ENCODE peak calls at places on chromosomes 2 and 18, in seven cellular contexts. X, J, E, Y, B, S and L are unnamed samples.

GRCh38 chr18:111292-112014 is 46.9 kb upstream of the USP14 start:
- DNase-seq in X (peak; percentile 56), S (peak; percentile 48), B (peak; percentile 44), J (peak; percentile 79), Y (peak; percentile 15), E (peak; percentile 89), L (no peak)

GRCh38 chr2:24597181-24597870 is 106.3 kb downstream of the NCOA1 start:
- DNase-seq in E (no peak), X (peak; percentile 18), Y (no peak), S (no peak), B (no peak), J (no peak), L (no peak)

GRCh38 chr18:8091042-8091441 is 518.2 kb upstream of the RAB12 start:
- DNase-seq in X (peak; percentile 17), J (no peak), B (no peak), E (no peak), Y (no peak), S (no peak), L (no peak)

GRCh38 chr2:238947920-238948710 is 100.2 kb downstream of the TWIST2 start:
- DNase-seq in E (peak; percentile 43), X (peak; percentile 87), B (no peak), J (peak; percentile 79), Y (no peak), S (peak; percentile 13), L (peak; percentile 45)

GRCh38 chr2:239994086-239994485 is 31.1 kb downstream of the NDUFA10 start:
- DNase-seq in E (no peak), B (no peak), Y (no peak), S (no peak), X (no peak), J (no peak), L (no peak)

GRCh38 chr2:101329026-101329425 is 20.5 kb upstream of the RNF149 start:
- DNase-seq in Y (no peak), E (peak; percentile 75), X (no peak), J (no peak), B (no peak), S (no peak), L (no peak)

GRCh38 chr2:239814917-239815637 is 210.1 kb downstream of the NDUFA10 start:
- DNase-seq in S (no peak), B (no peak), Y (no peak), J (peak; percentile 31), X (peak; percentile 32), E (peak; percentile 54), L (no peak)

GRCh38 chr2:97654791-97655190 is 8.9 kb downstream of the COX5B start:
- DNase-seq in Y (no peak), E (no peak), S (no peak), J (no peak), X (no peak), B (no peak), L (no peak)

GRCh38 chr2:45275235-45275805 is 266.1 kb upstream of the SIX2 start:
- DNase-seq in E (no peak), S (no peak), J (no peak), X (peak; percentile 38), B (no peak), Y (no peak), L (no peak)

GRCh38 chr2:174176898-174177297 is 71.4 kb downstream of the OLA1 start:
- DNase-seq in B (no peak), J (no peak), S (no peak), Y (no peak), X (no peak), E (no peak), L (no peak)

GRCh38 chr2:197090713-197091367 is 164.3 kb upstream of the PGAP1 start:
- DNase-seq in X (no peak), S (no peak), E (no peak), B (no peak), J (no peak), Y (no peak), L (no peak)

GRCh38 chr18:24380163-24380747 is 17.4 kb downstream of the OSBPL1A start:
- DNase-seq in X (no peak), B (no peak), J (no peak), Y (no peak), S (no peak), E (no peak), L (no peak)

GRCh38 chr2:24628746-24629145 is 137.7 kb downstream of the NCOA1 start:
- DNase-seq in E (no peak), X (no peak), J (no peak), S (no peak), Y (no peak), B (no peak), L (no peak)

GRCh38 chr18:34942276-34942675 is 98.9 kb upstream of the MAPRE2 start:
- DNase-seq in S (no peak), B (no peak), X (no peak), J (no peak), Y (no peak), E (no peak), L (no peak)

GRCh38 chr2:223469270-223470057 is 132.7 kb downstream of the SCG2 start:
- DNase-seq in J (peak; percentile 65), Y (peak; percentile 49), X (peak; percentile 69), E (no peak), B (no peak), S (no peak), L (no peak)

GRCh38 chr2:204486855-204487254 is 58.4 kb upstream of the PARD3B start:
- DNase-seq in Y (no peak), B (no peak), J (no peak), X (peak; percentile 89), E (no peak), S (no peak), L (peak; percentile 28)

GRCh38 chr2:19158899-19159298 is 199.5 kb downstream of the OSR1 start:
- DNase-seq in E (no peak), B (no peak), X (no peak), S (no peak), Y (no peak), J (no peak), L (no peak)

GRCh38 chr2:36482576-36483214 is 115.3 kb downstream of the FEZ2 start:
- DNase-seq in Y (no peak), B (no peak), S (no peak), J (no peak), X (no peak), E (no peak), L (no peak)

GRCh38 chr2:9335322-9335754 is 88.0 kb downstream of the ITGB1BP1 start:
- DNase-seq in E (no peak), S (no peak), X (no peak), B (no peak), Y (no peak), J (no peak), L (no peak)

GRCh38 chr2:108355907-108356734 is 21.6 kb upstream of the SULT1C4 start:
- DNase-seq in B (no peak), J (no peak), E (no peak), X (no peak), S (no peak), Y (no peak), L (no peak)

GRCh38 chr2:112640467-112640799 is 5.3 kb upstream of the SLC20A1 start:
- DNase-seq in J (no peak), Y (no peak), S (no peak), E (no peak), B (no peak), X (no peak), L (no peak)

GRCh38 chr18:7334973-7335568 is 104.2 kb downstream of the LRRC30 start:
- DNase-seq in X (no peak), S (no peak), Y (no peak), B (no peak), E (no peak), J (no peak), L (no peak)